ENCODE peak calls at places on chromosomes 13 and 19, in five cellular contexts. Y is transverse colon, H is adrenal gland, I is ovary, X is lower lobe of right lung. S is an unnamed sample.
A peak's percentile ranks its signal among the peaks of the same experiment; 100 is the strongest.

GRCh38 chr13:41905600-41906254 is 55.2 kb downstream of the VWA8 start:
- DNase-seq in Y (no peak), H (no peak), I (no peak), X (no peak), S (no peak)

GRCh38 chr13:77533875-77534788 is 1.4 kb upstream of the SCEL start:
- DNase-seq in Y (no peak), H (no peak), I (no peak), X (no peak), S (no peak)

GRCh38 chr13:99610702-99611289 is 109.5 kb downstream of the TM9SF2 start:
- DNase-seq in Y (no peak), H (no peak), I (no peak), X (no peak), S (no peak)

GRCh38 chr13:39536274-39536673 is 66.7 kb downstream of the LHFPL6 start:
- DNase-seq in Y (no peak), H (no peak), I (no peak), X (no peak), S (no peak)

GRCh38 chr19:11166281-11167142 is 10.9 kb upstream of the SPC24 start:
- DNase-seq in Y (no peak), H (no peak), I (no peak), X (no peak), S (no peak)

GRCh38 chr19:38227272-38228004 is 3.4 kb upstream of the DPF1 start:
- DNase-seq in Y (no peak), H (no peak), I (no peak), X (no peak), S (no peak)

GRCh38 chr13:97460004-97460756 is 26.2 kb downstream of the RAP2A start:
- DNase-seq in Y (no peak), H (no peak), I (no peak), X (no peak), S (no peak)

GRCh38 chr13:110455941-110456340 is 105.6 kb downstream of the RAB20 start:
- DNase-seq in Y (peak; percentile 83), H (peak; percentile 86), I (peak; percentile 80), X (peak; percentile 86), S (peak; percentile 90)

GRCh38 chr19:42352216-42352892 is 26.9 kb downstream of the MEGF8 start:
- DNase-seq in Y (no peak), H (no peak), I (no peak), X (no peak), S (no peak)

GRCh38 chr13:102517959-102518358 is 78.8 kb upstream of the TPP2 start:
- DNase-seq in Y (no peak), H (no peak), I (no peak), X (no peak), S (no peak)

GRCh38 chr13:112072531-112073244 is 5.7 kb downstream of the SOX1 start:
- DNase-seq in Y (no peak), H (no peak), I (no peak), X (no peak), S (no peak)

GRCh38 chr19:8638078-8638619 is 7.7 kb downstream of the NFILZ start:
- DNase-seq in Y (peak; percentile 22), H (peak; percentile 38), I (no peak), X (peak; percentile 71), S (peak; percentile 21)

GRCh38 chr13:110388141-110388943 is 81.3 kb downstream of the COL4A2 start:
- DNase-seq in Y (peak; percentile 52), H (no peak), I (peak; percentile 59), X (peak; percentile 56), S (no peak)

GRCh38 chr13:38348890-38349289 is 761 bp upstream of the UFM1 start:
- DNase-seq in Y (peak; percentile 8), H (peak; percentile 24), I (no peak), X (no peak), S (peak; percentile 17)

GRCh38 chr13:110390572-110390971 is 83.5 kb downstream of the COL4A2 start:
- DNase-seq in Y (no peak), H (no peak), I (no peak), X (no peak), S (no peak)

GRCh38 chr19:8488351-8488750 is 14.1 kb downstream of the PRAM1 start:
- DNase-seq in Y (no peak), H (no peak), I (no peak), X (no peak), S (no peak)

GRCh38 chr19:38277969-38278680 is 13.8 kb downstream of the SPINT2 start:
- DNase-seq in Y (no peak), H (peak; percentile 86), I (peak; percentile 78), X (peak; percentile 62), S (peak; percentile 58)

GRCh38 chr13:76017861-76018556 is 381.9 kb downstream of the LMO7 start:
- DNase-seq in Y (no peak), H (no peak), I (no peak), X (no peak), S (no peak)

GRCh38 chr13:101140087-101140770 is 276.1 kb downstream of the NALCN start:
- DNase-seq in Y (no peak), H (no peak), I (no peak), X (no peak), S (no peak)

GRCh38 chr13:97879646-97880297 is 73.7 kb upstream of the IPO5 start:
- DNase-seq in Y (no peak), H (no peak), I (no peak), X (no peak), S (no peak)

GRCh38 chr13:113920173-113920572 is 53.7 kb downstream of the C13orf46 start:
- DNase-seq in Y (no peak), H (no peak), I (no peak), X (no peak), S (peak; percentile 6)

GRCh38 chr19:1171755-1172352 is 2.2 kb downstream of the SBNO2 start:
- DNase-seq in Y (no peak), H (no peak), I (peak; percentile 43), X (peak; percentile 46), S (peak; percentile 68)

GRCh38 chr19:56403261-56403660 is 871 bp upstream of the ZNF583 start:
- DNase-seq in Y (no peak), H (peak; percentile 34), I (no peak), X (no peak), S (no peak)

GRCh38 chr19:29804493-29804892 is 7.3 kb upstream of the CCNE1 start:
- DNase-seq in Y (no peak), H (no peak), I (no peak), X (peak; percentile 4), S (no peak)

GRCh38 chr19:10120538-10121198 is 969 bp upstream of the EIF3G start:
- DNase-seq in Y (no peak), H (peak; percentile 25), I (peak; percentile 39), X (no peak), S (no peak)

GRCh38 chr13:105328212-105328611 is 1207.2 kb downstream of the EFNB2 start:
- DNase-seq in Y (no peak), H (no peak), I (no peak), X (no peak), S (no peak)

GRCh38 chr19:43562698-43563241 is 12.6 kb downstream of the XRCC1 start:
- DNase-seq in Y (peak; percentile 73), H (peak; percentile 90), I (peak; percentile 50), X (peak; percentile 88), S (peak; percentile 60)

GRCh38 chr13:104385409-104385808 is 1319.2 kb upstream of the SLC10A2 start:
- DNase-seq in Y (no peak), H (no peak), I (no peak), X (no peak), S (no peak)

GRCh38 chr19:40742477-40742876 is 7.8 kb downstream of the ACTMAP start:
- DNase-seq in Y (no peak), H (no peak), I (no peak), X (no peak), S (no peak)
- H3K36me3 ChIP-seq in Y (no peaks in the 10 kb centered on the region), H (peaks cover 33% of the 10 kb centered on the region), I (no peaks in the 10 kb centered on the region), X (peaks cover 37% of the 10 kb centered on the region), S (no peaks in the 10 kb centered on the region)

DNA sequence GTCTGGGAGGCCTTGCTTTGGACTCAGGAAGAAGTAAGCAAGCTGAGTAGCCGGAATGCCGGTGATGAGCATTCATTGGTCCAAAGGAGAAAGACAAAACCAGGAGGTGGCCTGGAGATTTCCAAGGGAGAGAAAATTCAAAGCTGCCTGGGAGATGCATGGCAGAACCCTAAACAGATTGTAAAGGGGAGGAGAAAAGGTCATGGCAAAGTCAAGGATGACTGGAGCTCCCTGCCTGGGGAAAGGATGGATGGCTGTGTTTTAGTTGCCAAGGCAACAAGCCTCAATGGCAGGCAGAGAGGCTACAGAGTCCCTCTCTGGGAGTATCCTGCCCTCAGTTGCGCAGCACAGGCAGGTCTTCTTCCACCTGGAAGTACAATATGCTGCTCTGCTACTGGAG is 134.0 kb downstream of the ENOX1 start:
- DNase-seq in Y (no peak), H (no peak), I (no peak), X (no peak), S (no peak)
- H3K27ac ChIP-seq in Y (no peak overlapping the region), H (no peak overlapping the region), I (no peak overlapping the region), X (no peak overlapping the region), S (no peak overlapping the region)

GRCh38 chr13:44180876-44181536 is 192.6 kb upstream of the SERP2 start:
- DNase-seq in Y (no peak), H (no peak), I (no peak), X (no peak), S (no peak)
- H3K4me3 ChIP-seq in Y (no peak overlapping the region), H (no peak overlapping the region), I (no peak overlapping the region), X (no peak overlapping the region), S (no peak overlapping the region)

GRCh38 chr13:45370922-45371406 is 30.0 kb upstream of the TPT1 start:
- DNase-seq in Y (peak; percentile 71), H (peak; percentile 77), I (peak; percentile 84), X (peak; percentile 72), S (peak; percentile 72)
- H3K36me3 ChIP-seq in Y (no peaks in the 10 kb centered on the region), H (no peaks in the 10 kb centered on the region), I (no peaks in the 10 kb centered on the region), X (no peaks in the 10 kb centered on the region), S (no peaks in the 10 kb centered on the region)

GRCh38 chr13:46598820-46599180 is 45.8 kb downstream of the LRCH1 start:
- DNase-seq in Y (no peak), H (no peak), I (no peak), X (no peak), S (no peak)
- H3K27ac ChIP-seq in Y (peak overlapping the region; percentile 20), H (no peak overlapping the region), I (no peak overlapping the region), X (peak overlapping the region; percentile 50), S (no peak overlapping the region)